ENCODE peak calls at places on chromosome 12, in six cellular contexts. L is adipocyte, S is GM23248, B is HepG2, M is fibroblast of lung, Z is H9. Q is an unnamed sample.

GRCh38 chr12:52582971-52583456 is 9.4 kb upstream of the KRT74 start:
- DNase-seq in L (peak; percentile 80), S (peak; percentile 81), B (peak; percentile 40), M (peak; percentile 45), Z (peak; percentile 85), Q (peak; percentile 76)

GRCh38 chr12:58919271-58920101 is 818 bp downstream of the LRIG3 start:
- DNase-seq in L (peak; percentile 65), S (peak; percentile 70), B (peak; percentile 27), M (peak; percentile 59), Z (peak; percentile 40), Q (no peak)

GRCh38 chr12:2520722-2521246 is 274.0 kb upstream of the FKBP4 start:
- DNase-seq in L (no peak), S (no peak), B (no peak), M (no peak), Z (no peak), Q (no peak)

GRCh38 chr12:15157200-15157599 is 64.0 kb downstream of the RERG start:
- DNase-seq in L (no peak), S (no peak), B (no peak), M (no peak), Z (no peak), Q (no peak)

GRCh38 chr12:66409195-66409871 is 107.0 kb downstream of the HELB start:
- DNase-seq in L (peak; percentile 73), S (peak; percentile 62), B (peak; percentile 34), M (peak; percentile 81), Z (peak; percentile 70), Q (no peak)

GRCh38 chr12:80053048-80053790 is 46.1 kb upstream of the OTOGL start:
- DNase-seq in L (peak; percentile 91), S (peak; percentile 96), B (no peak), M (peak; percentile 96), Z (no peak), Q (no peak)

GRCh38 chr12:123091756-123092155 is 59.1 kb downstream of the PITPNM2 start:
- DNase-seq in L (no peak), S (no peak), B (no peak), M (no peak), Z (no peak), Q (no peak)

GRCh38 chr12:53302903-53303302 is 3.4 kb downstream of the MYG1 start:
- DNase-seq in L (no peak), S (no peak), B (no peak), M (no peak), Z (no peak), Q (no peak)

GRCh38 chr12:106841471-106842302 is 67.2 kb downstream of the RIC8B start:
- DNase-seq in L (peak; percentile 80), S (peak; percentile 69), B (peak; percentile 30), M (peak; percentile 72), Z (no peak), Q (no peak)

GRCh38 chr12:50458606-50459005 is 46.2 kb upstream of the DIP2B start:
- DNase-seq in L (peak; percentile 25), S (peak; percentile 34), B (no peak), M (no peak), Z (no peak), Q (peak; percentile 7)

GRCh38 chr12:108611884-108612415 is 14.1 kb upstream of the TMEM119 start:
- DNase-seq in L (peak; percentile 60), S (peak; percentile 94), B (peak; percentile 44), M (peak; percentile 80), Z (peak; percentile 84), Q (peak; percentile 71)

GRCh38 chr12:58387199-58387598 is 445.8 kb downstream of the ATP23 start:
- DNase-seq in L (peak; percentile 28), S (peak; percentile 73), B (no peak), M (no peak), Z (no peak), Q (peak; percentile 41)

GRCh38 chr12:47207829-47208248 is 128.1 kb upstream of the AMIGO2 start:
- DNase-seq in L (no peak), S (no peak), B (no peak), M (no peak), Z (no peak), Q (no peak)

GRCh38 chr12:126704609-126705008 is 1562.4 kb upstream of the TMEM132C start:
- DNase-seq in L (no peak), S (no peak), B (no peak), M (no peak), Z (no peak), Q (no peak)

GRCh38 chr12:44674866-44675265 is 201.2 kb downstream of the NELL2 start:
- DNase-seq in L (no peak), S (no peak), B (no peak), M (no peak), Z (no peak), Q (no peak)

GRCh38 chr12:111953455-111953854 is 59.5 kb downstream of the TMEM116 start:
- DNase-seq in L (no peak), S (no peak), B (peak; percentile 33), M (peak; percentile 60), Z (no peak), Q (no peak)

GRCh38 chr12:48351022-48351708 is 446 bp upstream of the ZNF641 start:
- DNase-seq in L (peak; percentile 90), S (peak; percentile 89), B (peak; percentile 47), M (peak; percentile 53), Z (peak; percentile 82), Q (no peak)

GRCh38 chr12:51592034-51592705 is 1.1 kb downstream of the SCN8A start:
- DNase-seq in L (peak; percentile 74), S (peak; percentile 86), B (no peak), M (peak; percentile 55), Z (no peak), Q (no peak)

DNA sequence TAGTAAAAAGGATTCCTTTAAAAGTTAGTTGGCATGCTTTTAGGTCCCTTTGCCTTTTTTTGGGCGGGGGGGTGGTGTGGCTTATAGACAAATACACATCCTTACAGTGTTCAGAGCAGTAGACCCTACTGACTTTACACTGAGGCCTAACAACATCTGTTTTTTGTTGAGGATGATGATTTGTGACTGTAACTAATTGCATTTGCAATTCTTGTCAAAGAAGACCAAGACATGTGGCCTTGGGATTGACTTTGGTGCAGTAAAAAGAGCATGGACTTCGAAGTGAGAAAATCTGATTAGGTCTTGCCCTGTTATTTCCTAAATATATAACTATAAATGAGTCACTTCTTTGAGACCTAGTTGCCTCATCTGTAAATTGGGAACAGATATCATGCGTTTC is 77.3 kb downstream of the TRHDE start:
- DNase-seq in L (no peak), S (no peak), B (no peak), M (no peak), Z (no peak), Q (no peak)
- H3K9ac ChIP-seq in L (no peak overlapping the region), S (no peak overlapping the region), B (no peak overlapping the region), M (no peak overlapping the region), Z (no peak overlapping the region), Q (no peak overlapping the region)

DNA sequence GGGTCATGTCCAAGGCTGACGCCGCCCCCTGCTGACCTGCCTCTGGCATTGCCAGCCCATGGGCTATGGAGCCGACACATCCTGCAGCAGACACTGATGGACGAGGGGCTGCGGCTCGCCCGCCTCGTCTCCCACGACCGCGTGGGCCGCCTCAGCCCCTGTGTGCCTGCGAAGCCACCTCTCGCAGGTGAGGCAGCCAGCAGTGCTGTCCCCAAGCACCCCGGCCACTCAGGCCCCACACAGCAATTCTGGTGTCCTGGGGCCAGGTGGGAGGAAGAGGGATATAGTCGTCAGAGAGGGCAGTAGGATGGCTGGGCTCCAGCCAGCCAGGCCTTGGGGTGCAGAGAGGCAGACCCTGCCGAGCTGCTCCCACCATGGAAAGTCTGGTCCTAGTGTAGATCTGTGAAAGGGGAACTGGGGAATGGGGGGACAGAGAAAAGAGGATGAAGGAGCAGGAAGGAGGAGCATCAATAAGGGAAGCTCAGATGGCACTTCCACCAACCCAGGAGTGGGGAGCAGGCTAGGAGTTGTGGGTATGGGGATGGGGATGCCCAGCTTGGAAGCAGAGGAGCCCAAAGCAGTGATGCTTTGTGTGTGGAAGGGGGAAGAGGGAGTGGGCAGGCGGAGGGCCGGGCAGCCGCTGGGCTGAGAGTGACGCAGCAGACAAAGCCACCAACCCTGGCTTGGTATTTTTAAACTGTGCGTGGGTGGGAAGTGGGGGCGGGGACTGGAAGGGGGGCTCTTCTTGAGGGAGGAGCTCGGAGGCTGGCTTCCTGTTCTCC is 4.7 kb downstream of the NAB2 start:
- DNase-seq in L (peak; percentile 86), S (peak; percentile 93), B (no peak), M (peak; percentile 85), Z (peak; percentile 85), Q (no peak)
- H3K9ac ChIP-seq in L (peak overlapping the region; percentile 71), S (peak overlapping the region; percentile 89), B (no peak overlapping the region), M (peak overlapping the region; percentile 18), Z (no peak overlapping the region), Q (no peak overlapping the region)

GRCh38 chr12:102440109-102440405 is 40.3 kb downstream of the IGF1 start:
- DNase-seq in L (no peak), S (no peak), B (no peak), M (no peak), Z (no peak), Q (no peak)

GRCh38 chr12:102439391-102440108 is 40.8 kb downstream of the IGF1 start:
- DNase-seq in L (peak; percentile 76), S (no peak), B (no peak), M (peak; percentile 78), Z (no peak), Q (no peak)

GRCh38 chr12:102438047-102438822 is 42.1 kb downstream of the IGF1 start:
- DNase-seq in L (peak; percentile 6), S (peak; percentile 43), B (peak; percentile 10), M (no peak), Z (no peak), Q (no peak)

GRCh38 chr12:102437511-102437910 is 42.9 kb downstream of the IGF1 start:
- DNase-seq in L (no peak), S (no peak), B (no peak), M (no peak), Z (no peak), Q (no peak)

DNA sequence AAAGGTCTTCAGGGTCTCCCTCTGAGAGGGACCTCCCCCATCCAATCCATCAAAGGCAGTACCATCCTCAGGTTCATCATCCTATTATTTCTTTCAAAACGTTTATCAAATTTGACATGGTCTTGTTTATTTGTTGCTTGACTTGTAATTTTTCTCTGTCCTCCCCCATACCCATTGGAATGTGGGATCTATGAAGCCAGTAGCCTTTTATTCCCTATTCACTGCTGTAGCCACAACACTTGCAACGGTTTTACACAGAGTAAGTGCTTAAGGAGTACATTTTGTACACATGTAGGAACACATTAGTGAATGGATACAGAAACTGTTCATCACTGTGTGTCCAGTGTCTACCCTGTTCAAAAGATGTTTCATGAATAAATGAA is 41.5 kb downstream of the IGF1 start:
- DNase-seq in L (no peak), S (no peak), B (no peak), M (no peak), Z (no peak), Q (no peak)
- H3K9ac ChIP-seq in L (no peak overlapping the region), S (no peak overlapping the region), B (no peak overlapping the region), M (no peak overlapping the region), Z (no peak overlapping the region), Q (no peak overlapping the region)

GRCh38 chr12:6268484-6269157 is 41.9 kb upstream of the PLEKHG6 start:
- DNase-seq in L (peak; percentile 51), S (no peak), B (no peak), M (no peak), Z (no peak), Q (no peak)
- H3K9ac ChIP-seq in L (no peak overlapping the region), S (no peak overlapping the region), B (no peak overlapping the region), M (no peak overlapping the region), Z (no peak overlapping the region), Q (no peak overlapping the region)

Q was measured in keratinocyte.